ENCODE peak calls at places on chromosomes 5 and 9, in seven cellular contexts. W is left cardiac atrium; G is sigmoid colon; O is sciatic nerve; A is Panc1; D is stimulated activated naive CD4-positive, alpha-beta T cell; J is stimulated activated CD8-positive, alpha-beta memory T cell treated with anti-CD3 and anti-CD28 coated beads, Interleukin-15, amount 100 ng/mL, for 24 hours. T is an unnamed sample.

GRCh38 chr9:16252631-16253030 is 617.8 kb downstream of the BNC2 start:
- DNase-seq in W (no peak), G (no peak), O (no peak), A (no peak), D (no peak), J (no peak), T (no peak)

GRCh38 chr5:120942551-120942950 is 478.5 kb downstream of the PRR16 start:
- DNase-seq in W (no peak), G (no peak), O (no peak), A (no peak), D (no peak), J (no peak), T (no peak)

GRCh38 chr5:132466453-132467291 is 23.9 kb downstream of the IRF1 start:
- DNase-seq in W (peak; percentile 58), G (peak; percentile 66), O (peak; percentile 57), A (no peak), D (peak; percentile 44), J (no peak), T (peak; percentile 88)

GRCh38 chr9:133088756-133089155 is 27.0 kb downstream of the CEL start:
- DNase-seq in W (no peak), G (no peak), O (no peak), A (no peak), D (no peak), J (no peak), T (no peak)

GRCh38 chr5:80998590-80998979 is 38.4 kb downstream of the RASGRF2 start:
- DNase-seq in W (no peak), G (no peak), O (no peak), A (no peak), D (no peak), J (no peak), T (no peak)

GRCh38 chr5:177086918-177087706 is 397 bp downstream of the FGFR4 start:
- DNase-seq in W (peak; percentile 42), G (no peak), O (peak; percentile 67), A (no peak), D (peak; percentile 81), J (peak; percentile 30), T (peak; percentile 26)

GRCh38 chr5:10266839-10267238 is 16.8 kb downstream of the CCT5 start:
- DNase-seq in W (no peak), G (no peak), O (no peak), A (no peak), D (no peak), J (no peak), T (no peak)

GRCh38 chr9:99855467-99856176 is 33.9 kb downstream of the NR4A3 start:
- DNase-seq in W (no peak), G (no peak), O (no peak), A (no peak), D (no peak), J (no peak), T (no peak)

GRCh38 chr9:109556061-109556460 is 58.0 kb upstream of the PTPN3 start:
- DNase-seq in W (no peak), G (no peak), O (no peak), A (no peak), D (no peak), J (no peak), T (peak; percentile 23)

GRCh38 chr5:122999947-123000563 is 36.5 kb downstream of the PPIC start:
- DNase-seq in W (peak; percentile 35), G (no peak), O (peak; percentile 57), A (peak; percentile 17), D (no peak), J (no peak), T (peak; percentile 7)

GRCh38 chr9:72022846-72023245 is 37.6 kb downstream of the C9orf57 start:
- DNase-seq in W (no peak), G (no peak), O (no peak), A (no peak), D (no peak), J (no peak), T (peak; percentile 88)

GRCh38 chr9:105062222-105062850 is 134.4 kb upstream of the ABCA1 start:
- DNase-seq in W (no peak), G (no peak), O (no peak), A (no peak), D (no peak), J (no peak), T (peak; percentile 34)

GRCh38 chr9:93091453-93092081 is 4.5 kb upstream of the CARD19 start:
- DNase-seq in W (no peak), G (peak; percentile 72), O (peak; percentile 59), A (no peak), D (no peak), J (no peak), T (peak; percentile 80)

GRCh38 chr5:33641722-33642505 is 201.1 kb downstream of the TARS1 start:
- DNase-seq in W (no peak), G (no peak), O (no peak), A (no peak), D (no peak), J (no peak), T (peak; percentile 97)

GRCh38 chr5:83632874-83633273 is 87.8 kb downstream of the HAPLN1 start:
- DNase-seq in W (no peak), G (no peak), O (no peak), A (no peak), D (no peak), J (no peak), T (peak; percentile 93)

GRCh38 chr5:154836225-154836624 is 14.2 kb downstream of the FAXDC2 start:
- DNase-seq in W (no peak), G (no peak), O (no peak), A (no peak), D (no peak), J (no peak), T (no peak)

GRCh38 chr9:109953813-109954489 is 174.0 kb downstream of the PALM2AKAP2 start:
- DNase-seq in W (no peak), G (no peak), O (no peak), A (no peak), D (no peak), J (no peak), T (no peak)

GRCh38 chr5:54458221-54458620 is 2.7 kb downstream of the HSPB3 start:
- DNase-seq in W (no peak), G (no peak), O (no peak), A (no peak), D (no peak), J (no peak), T (no peak)

GRCh38 chr5:151595411-151595826 is 4.3 kb upstream of the FAT2 start:
- DNase-seq in W (no peak), G (no peak), O (no peak), A (no peak), D (no peak), J (no peak), T (no peak)

GRCh38 chr5:99349842-99350241 is 421.0 kb upstream of the CHD1 start:
- DNase-seq in W (no peak), G (no peak), O (no peak), A (no peak), D (no peak), J (no peak), T (no peak)

GRCh38 chr5:61290815-61291214 is 41.2 kb upstream of the ZSWIM6 start:
- DNase-seq in W (no peak), G (peak; percentile 73), O (no peak), A (no peak), D (no peak), J (no peak), T (peak; percentile 91)

GRCh38 chr5:16542275-16542674 is 74.5 kb downstream of the RETREG1 start:
- DNase-seq in W (no peak), G (no peak), O (no peak), A (no peak), D (no peak), J (no peak), T (no peak)

GRCh38 chr9:21311888-21312287 is 6.8 kb upstream of the IFNA5 start:
- DNase-seq in W (no peak), G (no peak), O (no peak), A (no peak), D (no peak), J (no peak), T (peak; percentile 31)

GRCh38 chr5:175246242-175246891 is 197.6 kb downstream of the DRD1 start:
- DNase-seq in W (peak; percentile 40), G (no peak), O (no peak), A (peak; percentile 72), D (no peak), J (no peak), T (peak; percentile 99)

GRCh38 chr5:1195916-1196315 is 5.5 kb upstream of the SLC6A19 start:
- DNase-seq in W (peak; percentile 9), G (no peak), O (no peak), A (no peak), D (no peak), J (no peak), T (no peak)

GRCh38 chr5:2149196-2149541 is 266.4 kb upstream of the IRX4 start:
- DNase-seq in W (no peak), G (no peak), O (no peak), A (no peak), D (no peak), J (no peak), T (peak; percentile 73)

GRCh38 chr5:159049844-159050318 is 49.8 kb downstream of the EBF1 start:
- DNase-seq in W (no peak), G (no peak), O (no peak), A (no peak), D (no peak), J (no peak), T (peak; percentile 14)

GRCh38 chr5:177093803-177094202 is 7.1 kb downstream of the FGFR4 start:
- DNase-seq in W (no peak), G (no peak), O (no peak), A (no peak), D (no peak), J (no peak), T (no peak)

GRCh38 chr5:126975791-126976190 is 54.6 kb downstream of the MARCHF3 start:
- DNase-seq in W (no peak), G (no peak), O (no peak), A (no peak), D (no peak), J (no peak), T (no peak)

GRCh38 chr5:134113572-134113907 is 941 bp upstream of the TCF7 start:
- DNase-seq in W (no peak), G (no peak), O (no peak), A (no peak), D (peak; percentile 50), J (no peak), T (no peak)

GRCh38 chr5:123807177-123807900 is 295.4 kb downstream of the CSNK1G3 start:
- DNase-seq in W (no peak), G (no peak), O (no peak), A (no peak), D (no peak), J (no peak), T (peak; percentile 4)

GRCh38 chr9:37239921-37240320 is 119.5 kb downstream of the ZCCHC7 start:
- DNase-seq in W (no peak), G (no peak), O (no peak), A (no peak), D (no peak), J (no peak), T (no peak)

GRCh38 chr5:15601274-15601673 is 101.3 kb downstream of the FBXL7 start:
- DNase-seq in W (no peak), G (no peak), O (no peak), A (no peak), D (no peak), J (no peak), T (no peak)

GRCh38 chr9:124721109-124721850 is 49.8 kb downstream of the NR6A1 start:
- DNase-seq in W (no peak), G (no peak), O (no peak), A (no peak), D (no peak), J (no peak), T (peak; percentile 92)